ENCODE peak calls at places on chromosomes 6 and 20, in eight cellular contexts. K, J, O, L, D, M, S and U are unnamed samples.

GRCh38 chr6:161168281-161168891 is 105.5 kb downstream of the AGPAT4 start:
- DNase-seq in S (peak), O (no peak), D (peak), L (peak), J (no peak), K (peak), M (peak), U (peak)

GRCh38 chr20:63663332-63664066 is 5.4 kb downstream of the RTEL1 start:
- DNase-seq in S (no peak), M (no peak), J (no peak), K (no peak), D (no peak), O (no peak), L (no peak), U (no peak)

GRCh38 chr20:14800743-14801425 is 463.5 kb upstream of the FLRT3 start:
- DNase-seq in S (no peak), M (no peak), J (no peak), D (no peak), K (no peak), O (no peak), L (no peak), U (no peak)

GRCh38 chr20:38649275-38649891 is 47.8 kb downstream of the ARHGAP40 start:
- DNase-seq in S (no peak), L (peak), J (no peak), M (no peak), O (no peak), D (peak), K (no peak), U (peak)

GRCh38 chr6:16766043-16766521 is 4.8 kb upstream of the ATXN1 start:
- DNase-seq in M (no peak), L (peak), K (peak), J (no peak), S (no peak), O (no peak), D (no peak), U (peak)

GRCh38 chr6:2876210-2877056 is 26.7 kb downstream of the SERPINB9 start:
- DNase-seq in L (peak), K (peak), J (no peak), D (no peak), S (no peak), O (no peak), M (no peak), U (peak)

GRCh38 chr20:35345189-35345588 is 53.0 kb upstream of the FAM83C start:
- DNase-seq in J (no peak), S (no peak), M (no peak), K (no peak), O (no peak), L (no peak), D (no peak), U (no peak)

GRCh38 chr6:168584251-168584650 is 143.3 kb downstream of the SMOC2 start:
- DNase-seq in O (no peak), L (no peak), J (no peak), S (no peak), D (no peak), M (no peak), K (no peak), U (no peak)

GRCh38 chr20:8657664-8658063 is 411.2 kb upstream of the PLCB4 start:
- DNase-seq in D (no peak), O (no peak), K (no peak), L (no peak), S (no peak), J (no peak), M (no peak), U (no peak)

GRCh38 chr6:30742316-30743098 is at the start of gene FLOT1:
- DNase-seq in L (peak), M (peak), K (peak), S (peak), O (peak), D (peak), J (peak), U (peak)

GRCh38 chr6:31441368-31442267 is 38.2 kb downstream of the MICA start:
- DNase-seq in L (peak), O (peak), S (peak), K (peak), D (peak), M (peak), J (peak), U (peak)

GRCh38 chr6:154703094-154703493 is 30.1 kb upstream of the SCAF8 start:
- DNase-seq in L (no peak), S (no peak), M (peak), K (no peak), J (no peak), O (no peak), D (no peak), U (no peak)

GRCh38 chr6:44220913-44221290 is 2.5 kb upstream of the SLC29A1 start:
- DNase-seq in O (no peak), K (no peak), S (no peak), L (no peak), J (no peak), M (no peak), D (no peak), U (no peak)

GRCh38 chr6:136103763-136104311 is 146.3 kb downstream of the MTFR2 start:
- DNase-seq in D (peak), K (no peak), J (no peak), S (no peak), L (peak), M (peak), O (no peak), U (no peak)

GRCh38 chr6:21075986-21076385 is 517.6 kb upstream of the SOX4 start:
- DNase-seq in S (no peak), D (no peak), O (no peak), J (no peak), L (no peak), M (no peak), K (no peak), U (no peak)

GRCh38 chr20:16476032-16476431 is 97.2 kb downstream of the KIF16B start:
- DNase-seq in D (no peak), S (no peak), J (no peak), K (peak), O (no peak), L (peak), M (peak), U (peak)

GRCh38 chr6:2917065-2917464 is 14.0 kb upstream of the SERPINB9 start:
- DNase-seq in L (no peak), S (no peak), M (no peak), D (no peak), O (no peak), J (no peak), K (no peak), U (no peak)

GRCh38 chr6:168865-169455 is 123.3 kb upstream of the DUSP22 start:
- DNase-seq in S (no peak), O (no peak), L (peak), M (peak), D (no peak), J (no peak), K (peak), U (peak)

GRCh38 chr6:40563111-40563510 is 24.1 kb downstream of the LRFN2 start:
- DNase-seq in J (no peak), L (no peak), O (no peak), S (no peak), D (peak), M (no peak), K (no peak), U (no peak)

GRCh38 chr6:43924222-43924702 is 154.3 kb downstream of the VEGFA start:
- DNase-seq in M (no peak), J (peak), K (no peak), L (no peak), S (no peak), O (peak), D (no peak), U (no peak)

GRCh38 chr20:11814276-11814675 is 103.4 kb upstream of the BTBD3 start:
- DNase-seq in K (peak), M (no peak), O (no peak), L (no peak), D (no peak), S (no peak), J (no peak), U (peak)